ENCODE peak calls at places on chromosomes 5 and 9, in six cellular contexts. K is GM23338; H is astrocyte of the spinal cord; N is BJ; G is stimulated activated CD4-positive, alpha-beta T cell treated with anti-CD3 and anti-CD28 coated beads, Interleukin-12 subunit alpha, Interleukin-12 subunit beta, amount 100 ng/mL, for 4 hours; S is fibroblast of the aortic adventitia. Y is an unnamed sample.

GRCh38 chr5:160697281-160697680 is 154.7 kb downstream of the ATP10B start:
- DNase-seq in H (no peak), K (no peak), S (no peak), G (no peak), N (no peak), Y (no peak)

GRCh38 chr5:66849803-66850202 is 253.6 kb downstream of the MAST4 start:
- DNase-seq in H (peak), G (no peak), K (no peak), S (peak), N (no peak), Y (no peak)

GRCh38 chr5:72206994-72207393 is 99.7 kb downstream of the MAP1B start:
- DNase-seq in K (no peak), H (no peak), G (no peak), N (no peak), S (no peak), Y (no peak)

GRCh38 chr5:138490648-138491283 is 25.5 kb downstream of the EGR1 start:
- DNase-seq in K (no peak), H (no peak), G (no peak), S (no peak), N (no peak), Y (no peak)

GRCh38 chr5:72138943-72139467 is 31.7 kb downstream of the MAP1B start:
- DNase-seq in N (peak), S (peak), G (no peak), H (peak), K (no peak), Y (no peak)

GRCh38 chr5:33148076-33148501 is 292.7 kb upstream of the TARS1 start:
- DNase-seq in N (peak), S (peak), K (no peak), G (no peak), H (peak), Y (peak)

GRCh38 chr9:133134419-133135190 is 13.6 kb upstream of the RALGDS start:
- DNase-seq in K (no peak), S (no peak), N (no peak), G (no peak), H (peak), Y (no peak)

GRCh38 chr9:86099695-86100364 is 472 bp upstream of the GOLM1 start:
- DNase-seq in K (peak), H (peak), N (no peak), G (peak), S (peak), Y (peak)

GRCh38 chr5:9151671-9152427 is 394.0 kb downstream of the SEMA5A start:
- DNase-seq in G (no peak), K (no peak), N (no peak), S (no peak), H (no peak), Y (no peak)

GRCh38 chr9:10438955-10439354 is 173.8 kb downstream of the PTPRD start:
- DNase-seq in K (no peak), G (no peak), N (no peak), H (no peak), S (no peak), Y (no peak)